ENCODE peak calls at places on chromosomes 16 and 17, in eight cellular contexts. Q, W, Y, G, J, S, I and V are unnamed samples.

GRCh38 chr17:59668816-59669215 is 38.4 kb downstream of the PTRH2 start:
- DNase-seq in Q (no peak), W (no peak), Y (no peak), G (no peak), J (no peak), S (no peak), I (no peak), V (peak; percentile 81)

GRCh38 chr16:85675528-85675927 is 13.2 kb downstream of the GINS2 start:
- DNase-seq in Q (no peak), W (no peak), Y (no peak), G (no peak), J (no peak), S (no peak), I (no peak), V (no peak)

GRCh38 chr17:17757391-17757791 is 76.1 kb downstream of the RAI1 start:
- DNase-seq in Q (no peak), W (no peak), Y (no peak), G (no peak), J (no peak), S (no peak), I (no peak), V (no peak)

GRCh38 chr17:50604470-50604869 is 30.2 kb upstream of the ABCC3 start:
- DNase-seq in Q (peak; percentile 73), W (peak; percentile 75), Y (no peak), G (peak; percentile 80), J (peak; percentile 77), S (no peak), I (no peak), V (peak; percentile 24)

GRCh38 chr17:30573603-30574175 is 96.5 kb downstream of the GOSR1 start:
- DNase-seq in Q (no peak), W (no peak), Y (no peak), G (no peak), J (no peak), S (no peak), I (no peak), V (no peak)

GRCh38 chr16:89552329-89552728 is 8.2 kb upstream of the RPL13 start:
- DNase-seq in Q (no peak), W (no peak), Y (no peak), G (no peak), J (no peak), S (no peak), I (no peak), V (no peak)

GRCh38 chr17:39772415-39772814 is 34.7 kb downstream of the GRB7 start:
- DNase-seq in Q (no peak), W (no peak), Y (no peak), G (no peak), J (no peak), S (no peak), I (no peak), V (no peak)

GRCh38 chr16:27245276-27246231 is 23.0 kb downstream of the NSMCE1 start:
- DNase-seq in Q (peak; percentile 9), W (no peak), Y (no peak), G (no peak), J (peak; percentile 56), S (no peak), I (no peak), V (peak; percentile 93)

GRCh38 chr17:6574689-6575595 is 18.6 kb upstream of the PITPNM3 start:
- DNase-seq in Q (no peak), W (peak; percentile 41), Y (peak; percentile 25), G (peak; percentile 49), J (peak; percentile 70), S (no peak), I (peak; percentile 40), V (no peak)

GRCh38 chr17:29369831-29370735 is 20.1 kb upstream of the TAOK1 start:
- DNase-seq in Q (peak; percentile 90), W (peak; percentile 28), Y (peak; percentile 88), G (peak; percentile 49), J (peak; percentile 58), S (peak; percentile 29), I (peak; percentile 50), V (peak; percentile 52)

GRCh38 chr17:82497483-82498405 is 21.8 kb upstream of the FOXK2 start:
- DNase-seq in Q (no peak), W (no peak), Y (peak; percentile 76), G (no peak), J (no peak), S (no peak), I (peak; percentile 54), V (no peak)

GRCh38 chr16:72400257-72401078 is 228.5 kb upstream of the PMFBP1 start:
- DNase-seq in Q (peak; percentile 60), W (no peak), Y (peak; percentile 77), G (peak; percentile 8), J (no peak), S (peak; percentile 14), I (peak; percentile 57), V (peak; percentile 15)

GRCh38 chr17:59069856-59070255 is 36.8 kb downstream of the TRIM37 start:
- DNase-seq in Q (no peak), W (no peak), Y (no peak), G (no peak), J (no peak), S (no peak), I (no peak), V (no peak)

DNA sequence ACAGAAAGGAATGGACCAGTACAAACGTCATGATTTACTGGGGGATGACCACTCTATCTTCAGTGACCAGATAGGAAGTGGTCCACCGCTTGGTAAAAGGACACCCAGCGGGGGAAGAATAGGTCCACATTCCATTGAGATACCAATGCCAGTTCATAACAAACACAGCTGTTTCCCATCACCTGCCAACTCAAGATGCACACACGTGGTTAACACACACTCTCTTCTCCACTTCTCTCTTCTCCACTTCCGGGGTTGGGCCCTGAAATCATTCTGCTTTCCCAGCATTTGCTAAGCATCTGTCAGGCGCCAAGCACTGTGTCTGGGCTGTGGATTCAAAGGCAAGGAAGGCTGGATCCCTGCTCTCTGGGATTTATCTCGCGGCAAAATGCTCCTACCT is 175.5 kb downstream of the SLC39A11 start:
- DNase-seq in Q (no peak), W (no peak), Y (no peak), G (no peak), J (no peak), S (no peak), I (no peak), V (no peak)
- TF ChIP-seq CTCF in Q (no peak), W (no peak), Y (no peak), G (no peak), J (no peak), S (no peak), I (no peak), V (no peak)

GRCh38 chr17:74987909-74988711 is 678 bp downstream of the CDR2L start:
- DNase-seq in Q (peak; percentile 83), W (peak; percentile 90), Y (peak; percentile 88), G (peak; percentile 95), J (peak; percentile 93), S (peak; percentile 58), I (peak; percentile 78), V (peak; percentile 66)
- TF ChIP-seq CTCF in Q (peak; percentile 34), W (peak; percentile 60), Y (peak; percentile 41), G (peak; percentile 26), J (peak; percentile 41), S (peak; percentile 27), I (no peak), V (peak; percentile 59)

DNA sequence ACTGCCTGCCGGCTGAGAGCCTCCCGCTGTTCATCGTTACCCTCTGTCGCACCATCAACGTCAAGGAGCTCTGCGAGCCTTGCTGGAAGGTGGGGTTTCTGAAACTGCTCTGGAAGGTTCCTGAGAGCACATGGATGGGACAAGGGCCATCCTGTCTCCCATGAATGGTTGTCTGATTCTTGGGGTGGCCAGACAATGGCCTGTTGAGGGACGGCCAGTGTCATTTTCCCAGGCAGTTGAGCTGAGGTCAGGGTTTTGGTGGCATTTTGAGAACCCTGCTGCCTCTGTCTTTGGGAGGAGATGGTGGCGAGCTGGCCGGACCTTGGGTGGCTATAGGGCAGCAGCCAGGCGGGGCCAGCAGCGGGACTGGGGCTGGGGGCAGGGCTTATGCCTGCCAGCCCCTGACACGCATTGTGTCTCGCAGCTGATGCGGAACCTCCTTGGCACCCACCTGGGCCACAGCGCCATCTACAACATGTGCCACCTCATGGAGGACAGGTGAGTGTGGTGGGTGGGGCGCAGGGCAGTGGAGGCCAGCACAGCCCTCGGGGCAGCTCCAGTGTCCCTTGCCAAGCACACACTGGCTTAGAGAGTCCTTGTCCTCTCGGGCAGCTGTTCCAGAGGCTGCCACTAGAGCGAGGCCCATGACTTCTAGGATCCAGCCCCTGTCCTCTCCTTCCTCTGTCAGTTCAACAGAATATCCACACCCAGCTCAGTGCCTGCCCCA is 9.1 kb downstream of the TSC2 start:
- DNase-seq in Q (no peak), W (no peak), Y (peak; percentile 59), G (no peak), J (no peak), S (no peak), I (no peak), V (no peak)
- TF ChIP-seq CTCF in Q (peak; percentile 50), W (peak; percentile 23), Y (peak; percentile 37), G (no peak), J (no peak), S (peak; percentile 34), I (peak; percentile 35), V (peak; percentile 7)

GRCh38 chr17:76585649-76586593 is at the start of gene ST6GALNAC2:
- DNase-seq in Q (no peak), W (peak; percentile 69), Y (peak; percentile 70), G (peak; percentile 45), J (peak; percentile 78), S (peak; percentile 58), I (peak; percentile 64), V (no peak)
- TF ChIP-seq CTCF in Q (no peak), W (peak; percentile 63), Y (no peak), G (peak; percentile 48), J (peak; percentile 42), S (no peak), I (no peak), V (peak; percentile 25)

GRCh38 chr16:81530296-81530721 is 85.7 kb downstream of the CMIP start:
- DNase-seq in Q (no peak), W (no peak), Y (no peak), G (no peak), J (no peak), S (no peak), I (no peak), V (no peak)
- TF ChIP-seq CTCF in Q (no peak), W (no peak), Y (no peak), G (no peak), J (no peak), S (no peak), I (no peak), V (no peak)

GRCh38 chr16:75701361-75701760 is at the start of gene DUXB:
- DNase-seq in Q (no peak), W (no peak), Y (no peak), G (no peak), J (no peak), S (no peak), I (no peak), V (no peak)

GRCh38 chr16:75697571-75697970 is 3.7 kb downstream of the DUXB start:
- DNase-seq in Q (no peak), W (no peak), Y (no peak), G (no peak), J (no peak), S (no peak), I (no peak), V (no peak)

DNA sequence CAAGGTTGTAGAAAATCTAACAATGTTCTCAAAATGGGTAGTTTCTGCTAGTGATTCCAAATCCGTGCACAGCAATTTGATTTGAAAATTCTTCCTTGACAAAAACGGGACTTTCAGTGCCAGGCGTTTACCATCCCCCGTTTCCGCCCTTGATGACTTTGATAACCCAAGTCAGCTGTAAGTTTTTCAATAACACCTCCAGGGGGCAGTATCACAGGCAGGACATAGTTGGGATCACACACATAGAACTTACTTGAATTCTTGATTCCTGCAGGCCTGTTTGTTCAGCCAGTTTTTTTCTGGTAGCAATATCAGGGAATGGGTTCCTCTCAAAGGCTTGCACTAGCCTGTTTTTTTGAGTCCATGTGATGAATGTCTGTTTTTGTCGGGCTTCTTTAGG is 5.6 kb downstream of the DUXB start:
- DNase-seq in Q (no peak), W (no peak), Y (peak; percentile 23), G (no peak), J (no peak), S (no peak), I (no peak), V (no peak)
- TF ChIP-seq CTCF in Q (peak; percentile 59), W (no peak), Y (peak; percentile 42), G (no peak), J (no peak), S (peak; percentile 27), I (no peak), V (no peak)